ENCODE peak calls at places on chromosomes 6 and 20, in six cellular contexts. V is psoas muscle; N is CD8-positive, alpha-beta T cell; O is small intestine; W is H1; J is breast epithelium. M is an unnamed sample. For H3K4me1, the result is how much of the 10 kb centered on the place peaks cover.

GRCh38 chr20:44614525-44614924 is 32.1 kb downstream of the PKIG start:
- DNase-seq in N (no peak), J (no peak), O (no peak), W (no peak), V (peak), M (peak)

GRCh38 chr6:15616266-15616665 is 46.6 kb downstream of the DTNBP1 start:
- DNase-seq in N (no peak), V (no peak), W (no peak), J (no peak), O (peak), M (no peak)

GRCh38 chr20:25090492-25091429 is 8.8 kb upstream of the VSX1 start:
- DNase-seq in W (peak), J (no peak), O (peak), V (peak), N (peak), M (no peak)

GRCh38 chr20:45308078-45308778 is at the start of gene MATN4:
- DNase-seq in V (peak), J (no peak), N (no peak), O (peak), W (peak), M (peak)

GRCh38 chr6:8589941-8590676 is 154.8 kb upstream of the SLC35B3 start:
- DNase-seq in V (no peak), W (peak), J (no peak), N (no peak), O (no peak), M (no peak)

GRCh38 chr6:25831532-25832306 is at the start of gene SLC17A1:
- DNase-seq in O (no peak), V (no peak), W (no peak), N (no peak), J (no peak), M (no peak)

GRCh38 chr6:80003841-80004198 is 629 bp upstream of the TTK start:
- DNase-seq in N (peak), W (peak), O (peak), V (peak), J (peak), M (peak)

GRCh38 chr20:38812182-38812581 is 6.7 kb downstream of the PPP1R16B start:
- DNase-seq in J (no peak), V (no peak), W (no peak), N (no peak), O (no peak), M (no peak)

GRCh38 chr6:54860132-54860531 is 13.6 kb downstream of the FAM83B start:
- DNase-seq in O (no peak), J (no peak), V (no peak), N (no peak), W (no peak), M (no peak)

GRCh38 chr6:134873500-134874388 is 76.2 kb downstream of the ALDH8A1 start:
- DNase-seq in O (peak), N (no peak), W (no peak), J (no peak), V (no peak), M (no peak)

GRCh38 chr6:147752686-147753418 is 244.4 kb downstream of the SAMD5 start:
- DNase-seq in J (no peak), O (peak), V (no peak), N (no peak), W (no peak), M (no peak)

GRCh38 chr6:5644523-5645183 is 362.1 kb downstream of the NRN1 start:
- DNase-seq in O (no peak), W (no peak), J (no peak), N (no peak), V (no peak), M (no peak)

GRCh38 chr6:166864333-166864732 is 92.0 kb downstream of the RNASET2 start:
- DNase-seq in N (no peak), V (no peak), W (no peak), J (no peak), O (no peak), M (no peak)

GRCh38 chr6:166387642-166388325 is 5.0 kb upstream of the MPC1 start:
- DNase-seq in J (no peak), W (no peak), O (no peak), V (no peak), N (no peak), M (no peak)

GRCh38 chr6:24859608-24860007 is 60.9 kb upstream of the ARMH2 start:
- DNase-seq in W (no peak), N (no peak), O (no peak), V (no peak), J (no peak), M (no peak)

GRCh38 chr6:37103169-37104039 is 66.5 kb upstream of the PIM1 start:
- DNase-seq in O (peak), V (peak), J (peak), N (no peak), W (no peak), M (peak)

GRCh38 chr20:50628326-50628725 is 63.0 kb downstream of the RIPOR3 start:
- DNase-seq in W (no peak), J (no peak), V (no peak), O (no peak), N (no peak), M (no peak)

GRCh38 chr6:139029470-139030210 is 1.1 kb downstream of the ABRACL start:
- DNase-seq in J (no peak), N (no peak), O (peak), W (peak), V (peak), M (peak)

GRCh38 chr20:23293689-23294088 is 56.9 kb upstream of the NXT1 start:
- DNase-seq in W (no peak), N (no peak), V (no peak), J (no peak), O (peak), M (no peak)

GRCh38 chr20:16459019-16459700 is 114.1 kb downstream of the KIF16B start:
- DNase-seq in N (no peak), O (no peak), W (no peak), J (no peak), V (peak), M (peak)

GRCh38 chr20:23540624-23541023 is 27.7 kb downstream of the CST9L start:
- DNase-seq in J (no peak), V (no peak), N (no peak), W (no peak), O (no peak), M (no peak)

GRCh38 chr20:33811763-33812672 is 870 bp downstream of the CHMP4B start:
- DNase-seq in O (peak), J (peak), V (peak), W (peak), N (no peak), M (peak)

GRCh38 chr6:7264686-7265384 is 48.2 kb downstream of the SSR1 start:
- DNase-seq in V (no peak), J (no peak), N (no peak), O (peak), W (no peak), M (peak)

GRCh38 chr20:33076662-33077398 is 2.6 kb upstream of the BPIFB4 start:
- DNase-seq in O (no peak), J (no peak), W (no peak), V (no peak), N (no peak), M (no peak)

GRCh38 chr20:46139243-46139889 is 21.3 kb downstream of the CD40 start:
- DNase-seq in O (no peak), N (no peak), V (no peak), J (no peak), W (no peak), M (no peak)

GRCh38 chr6:129753422-129753821 is 43.4 kb upstream of the ARHGAP18 start:
- DNase-seq in W (no peak), O (no peak), V (no peak), N (no peak), J (no peak), M (no peak)

GRCh38 chr6:43771858-43772570 is 2.0 kb downstream of the VEGFA start:
- DNase-seq in J (peak), W (peak), N (no peak), V (peak), O (peak), M (peak)

GRCh38 chr6:579339-579738 is 77.6 kb downstream of the HUS1B start:
- DNase-seq in N (no peak), W (no peak), J (no peak), O (no peak), V (no peak), M (no peak)

GRCh38 chr6:125375841-125376240 is 74.1 kb upstream of the HDDC2 start:
- DNase-seq in N (no peak), W (no peak), J (no peak), V (no peak), O (no peak), M (no peak)

GRCh38 chr6:68761985-68762384 is 126.9 kb downstream of the ADGRB3 start:
- DNase-seq in J (no peak), V (no peak), O (no peak), N (no peak), W (no peak), M (no peak)

GRCh38 chr20:57467742-57468141 is 57.2 kb downstream of the CTCFL start:
- DNase-seq in N (no peak), W (no peak), V (no peak), O (no peak), J (no peak), M (peak)

GRCh38 chr20:57470666-57471495 is 54.1 kb downstream of the CTCFL start:
- DNase-seq in V (no peak), J (no peak), N (no peak), O (no peak), W (no peak), M (peak)

GRCh38 chr20:57469418-57470211 is 55.3 kb downstream of the CTCFL start:
- DNase-seq in V (no peak), O (no peak), N (no peak), W (no peak), J (no peak), M (peak)

GRCh38 chr20:57470212-57470522 is 54.8 kb downstream of the CTCFL start:
- DNase-seq in N (no peak), V (no peak), O (peak), W (no peak), J (no peak), M (no peak)

DNA sequence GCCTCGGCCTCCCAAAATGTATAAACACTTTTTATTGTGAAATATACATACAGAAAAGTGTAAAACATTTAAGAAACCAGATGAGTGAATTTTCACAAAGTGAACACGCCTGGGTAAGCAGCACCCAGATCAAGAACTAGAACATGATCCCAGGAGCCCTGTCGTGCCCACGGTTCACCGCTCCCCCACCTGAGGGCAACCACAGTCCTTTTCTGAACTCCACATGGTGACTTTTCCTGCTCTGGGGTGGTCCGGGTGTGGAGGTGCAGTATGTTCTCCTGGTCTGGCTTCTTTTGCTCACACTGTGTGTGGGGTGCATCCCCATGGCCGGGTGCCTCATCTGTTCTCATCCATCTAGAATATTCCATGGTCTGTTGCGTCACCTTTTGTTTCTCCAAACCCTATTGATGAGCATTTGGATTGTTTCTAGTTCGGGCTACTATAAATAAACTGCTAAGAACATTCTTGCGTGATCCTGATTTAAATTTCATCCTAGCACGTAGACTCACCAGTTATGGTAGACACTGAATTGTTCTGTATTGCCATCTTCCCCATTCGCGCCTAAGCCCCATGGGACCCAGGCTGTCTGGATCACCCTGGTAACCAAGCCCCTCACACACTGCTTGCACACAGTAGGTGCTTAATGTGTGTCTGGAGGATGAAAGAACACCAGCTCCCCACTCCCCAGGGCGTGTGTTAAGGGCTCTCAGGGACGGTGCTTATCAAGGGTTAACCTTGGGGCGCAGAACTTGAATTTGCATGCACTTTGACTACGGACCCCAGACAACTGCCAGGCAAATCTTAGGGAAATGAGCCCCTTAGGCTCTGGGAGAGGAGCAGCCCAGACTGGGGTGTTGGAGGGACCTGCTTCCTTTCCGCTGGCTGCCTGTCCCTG is 56.2 kb downstream of the CTCFL start:
- DNase-seq in O (no peak), N (no peak), J (no peak), W (no peak), V (no peak), M (peak)
- H3K4me1 ChIP-seq in O (under half), N (under half), J (under half), W (under half), V (under half), M (under half)

GRCh38 chr6:154508573-154509375 is 1.7 kb downstream of the CNKSR3 start:
- DNase-seq in W (no peak), V (no peak), O (peak), N (no peak), J (peak), M (no peak)
- H3K27ac ChIP-seq in W (no peak), V (peak), O (peak), N (no peak), J (peak), M (peak)

GRCh38 chr6:137817219-137817618 is 49.8 kb upstream of the TNFAIP3 start:
- DNase-seq in J (no peak), W (no peak), N (no peak), O (no peak), V (no peak), M (no peak)
- H3K4me1 ChIP-seq in J (under half), W (under half), N (under half), O (under half), V (under half), M (under half)

GRCh38 chr6:160202411-160202810 is 56.2 kb downstream of the SLC22A2 start:
- DNase-seq in O (no peak), V (no peak), J (no peak), W (no peak), N (no peak), M (no peak)
- H3K27ac ChIP-seq in O (no peak), V (no peak), J (no peak), W (no peak), N (no peak), M (no peak)